ENCODE peak calls at places on chromosomes 3 and 15, in eight cellular contexts. G is brain microvascular endothelial cell, E is fibroblast of the aortic adventitia, C is fibroblast of pulmonary artery, O is PC-3, K is Calu3, Y is fibroblast of mammary gland, A is mammary epithelial cell. V is an unnamed sample.

GRCh38 chr15:35674873-35675781 is 129.2 kb upstream of the DPH6 start:
- DNase-seq in G (peak; percentile 58), E (peak; percentile 34), C (peak; percentile 80), O (no peak), K (no peak), Y (peak; percentile 70), A (no peak), V (peak; percentile 75)

GRCh38 chr3:129663045-129663446 is 56.6 kb upstream of the PLXND1 start:
- DNase-seq in G (no peak), E (peak; percentile 27), C (no peak), O (peak; percentile 97), K (peak; percentile 74), Y (no peak), A (peak; percentile 91), V (no peak)

GRCh38 chr3:197505796-197506553 is 49.8 kb downstream of the BDH1 start:
- DNase-seq in G (no peak), E (no peak), C (no peak), O (no peak), K (no peak), Y (no peak), A (no peak), V (no peak)

GRCh38 chr3:173371848-173372487 is 25.6 kb upstream of the NLGN1 start:
- DNase-seq in G (peak; percentile 22), E (peak; percentile 38), C (peak; percentile 41), O (peak; percentile 59), K (peak; percentile 66), Y (peak; percentile 48), A (peak; percentile 9), V (peak; percentile 39)

GRCh38 chr15:99734575-99734974 is 1.3 kb upstream of the LYSMD4 start:
- DNase-seq in G (no peak), E (no peak), C (no peak), O (no peak), K (no peak), Y (no peak), A (no peak), V (no peak)

GRCh38 chr3:14900881-14901873 is 46.2 kb upstream of the NR2C2 start:
- DNase-seq in G (no peak), E (no peak), C (no peak), O (no peak), K (no peak), Y (no peak), A (no peak), V (no peak)

GRCh38 chr3:37974121-37974927 is 16.3 kb upstream of the VILL start:
- DNase-seq in G (peak; percentile 59), E (peak; percentile 60), C (peak; percentile 75), O (peak; percentile 74), K (peak; percentile 81), Y (peak; percentile 66), A (peak; percentile 30), V (peak; percentile 46)

GRCh38 chr3:11059090-11059798 is 66.7 kb downstream of the SLC6A1 start:
- DNase-seq in G (peak; percentile 73), E (peak; percentile 78), C (peak; percentile 76), O (peak; percentile 88), K (peak; percentile 66), Y (peak; percentile 74), A (peak; percentile 57), V (peak; percentile 68)

GRCh38 chr3:62323241-62323640 is 50.1 kb downstream of the FEZF2 start:
- DNase-seq in G (no peak), E (no peak), C (no peak), O (no peak), K (no peak), Y (no peak), A (no peak), V (no peak)

GRCh38 chr3:157089455-157090221 is 70.3 kb downstream of the CCNL1 start:
- DNase-seq in G (peak; percentile 28), E (peak; percentile 88), C (peak; percentile 89), O (peak; percentile 26), K (peak; percentile 75), Y (peak; percentile 66), A (peak; percentile 35), V (no peak)

GRCh38 chr3:5197470-5198312 is 10.2 kb downstream of the EDEM1 start:
- DNase-seq in G (no peak), E (peak; percentile 88), C (peak; percentile 76), O (peak; percentile 43), K (no peak), Y (peak; percentile 54), A (peak; percentile 70), V (peak; percentile 62)

GRCh38 chr3:187999821-188000220 is 154.1 kb upstream of the LPP start:
- DNase-seq in G (no peak), E (no peak), C (peak; percentile 48), O (no peak), K (no peak), Y (no peak), A (no peak), V (no peak)

GRCh38 chr15:91116379-91117067 is 16.5 kb downstream of the SV2B start:
- DNase-seq in G (peak; percentile 78), E (peak; percentile 21), C (peak; percentile 46), O (no peak), K (peak; percentile 83), Y (no peak), A (peak; percentile 94), V (no peak)

GRCh38 chr3:146470424-146470990 is 1.1 kb upstream of the PLSCR2 start:
- DNase-seq in G (no peak), E (no peak), C (no peak), O (no peak), K (no peak), Y (no peak), A (no peak), V (no peak)

GRCh38 chr15:89155656-89156055 is 65.7 kb downstream of the RLBP1 start:
- DNase-seq in G (no peak), E (no peak), C (no peak), O (no peak), K (no peak), Y (no peak), A (no peak), V (no peak)

GRCh38 chr3:99817047-99817436 is 620 bp upstream of the CMSS1 start:
- DNase-seq in G (no peak), E (no peak), C (peak; percentile 13), O (peak; percentile 33), K (peak; percentile 14), Y (no peak), A (no peak), V (no peak)

GRCh38 chr3:100042144-100042543 is 72.2 kb downstream of the FILIP1L start:
- DNase-seq in G (peak; percentile 91), E (peak; percentile 97), C (peak; percentile 94), O (peak; percentile 97), K (no peak), Y (peak; percentile 84), A (peak; percentile 91), V (peak; percentile 89)

GRCh38 chr3:119715105-119715504 is 12.3 kb downstream of the CFAP91 start:
- DNase-seq in G (no peak), E (no peak), C (no peak), O (no peak), K (no peak), Y (no peak), A (no peak), V (no peak)

GRCh38 chr3:173397161-173398110 is at the start of gene NLGN1:
- DNase-seq in G (peak; percentile 54), E (peak; percentile 64), C (peak; percentile 67), O (peak; percentile 17), K (peak; percentile 71), Y (peak; percentile 61), A (peak; percentile 1), V (peak; percentile 83)

DNA sequence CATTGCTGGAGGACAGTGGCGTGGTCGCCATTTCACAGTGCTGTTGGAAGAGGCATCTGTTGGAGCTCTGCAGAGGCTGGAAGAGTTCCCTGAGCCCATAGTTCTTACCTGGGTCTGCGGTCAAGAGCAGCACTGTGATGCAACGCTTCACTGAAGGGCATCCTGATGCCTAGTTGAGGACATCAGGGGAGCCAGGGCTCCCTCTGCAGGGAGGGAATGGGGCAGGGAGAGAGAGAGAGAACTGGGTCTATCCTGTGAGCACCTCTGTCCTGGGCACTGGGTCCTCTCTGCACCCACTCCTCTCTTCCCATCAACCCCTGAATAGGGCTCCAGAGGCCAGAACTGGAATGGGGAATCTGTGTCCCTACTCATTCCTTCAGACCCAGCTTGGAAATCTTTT is 23.9 kb upstream of the MOBP start:
- DNase-seq in G (no peak), E (no peak), C (no peak), O (peak; percentile 25), K (peak; percentile 9), Y (no peak), A (no peak), V (no peak)
- TF ChIP-seq CTCF in G (peak; percentile 26), E (no peak), C (peak; percentile 15), O (peak; percentile 33), K (no peak), Y (peak; percentile 16), A (no peak), V (no peak)

DNA sequence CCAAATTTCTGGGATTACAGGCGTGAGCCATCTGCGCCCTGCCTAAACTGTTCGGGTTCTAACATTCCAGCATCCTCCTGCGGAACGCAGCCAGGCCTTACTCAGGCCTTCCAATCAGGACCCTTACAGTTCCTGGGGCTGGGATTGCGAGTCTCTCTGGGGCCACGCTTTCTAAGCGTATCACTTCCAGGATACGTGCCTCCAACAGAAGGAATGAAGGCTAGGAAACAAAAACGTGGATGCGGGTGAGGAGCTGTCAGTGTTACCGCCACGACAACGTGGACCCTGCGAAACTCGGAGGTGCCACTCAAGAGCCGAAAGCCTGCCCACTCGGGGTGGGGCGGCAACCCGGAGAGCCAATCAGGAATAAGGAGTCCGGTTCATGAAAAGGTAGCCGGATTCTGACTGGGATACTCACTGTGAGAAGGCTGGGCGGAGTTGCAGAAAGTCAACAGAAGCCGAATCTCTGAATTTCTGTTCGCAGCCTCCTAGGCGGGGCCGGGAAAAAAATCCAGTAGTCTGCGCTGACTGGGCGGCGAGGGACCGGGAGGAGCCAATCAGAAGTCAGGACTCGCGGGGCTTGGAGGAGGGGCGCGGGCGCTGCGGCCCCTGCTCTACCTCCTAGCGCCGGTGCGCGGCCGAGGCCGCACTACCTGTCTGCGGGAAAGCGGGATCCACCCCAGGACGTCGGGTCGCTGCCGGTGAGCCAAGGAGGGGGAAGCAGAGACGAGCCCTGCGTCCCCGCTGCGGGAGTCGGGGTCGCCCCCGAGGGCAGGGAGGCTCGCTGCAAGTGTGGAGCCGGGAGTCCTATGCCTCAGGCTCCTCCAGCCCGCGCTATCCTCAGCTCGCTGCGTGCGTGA is at the start of gene HYKK:
- DNase-seq in G (peak; percentile 99), E (peak; percentile 97), C (peak; percentile 97), O (peak; percentile 98), K (peak; percentile 98), Y (peak; percentile 95), A (peak; percentile 98), V (peak; percentile 98)
- TF ChIP-seq CTCF in G (peak; percentile 24), E (peak; percentile 28), C (no peak), O (no peak), K (peak; percentile 25), Y (no peak), A (no peak), V (peak; percentile 14)

DNA sequence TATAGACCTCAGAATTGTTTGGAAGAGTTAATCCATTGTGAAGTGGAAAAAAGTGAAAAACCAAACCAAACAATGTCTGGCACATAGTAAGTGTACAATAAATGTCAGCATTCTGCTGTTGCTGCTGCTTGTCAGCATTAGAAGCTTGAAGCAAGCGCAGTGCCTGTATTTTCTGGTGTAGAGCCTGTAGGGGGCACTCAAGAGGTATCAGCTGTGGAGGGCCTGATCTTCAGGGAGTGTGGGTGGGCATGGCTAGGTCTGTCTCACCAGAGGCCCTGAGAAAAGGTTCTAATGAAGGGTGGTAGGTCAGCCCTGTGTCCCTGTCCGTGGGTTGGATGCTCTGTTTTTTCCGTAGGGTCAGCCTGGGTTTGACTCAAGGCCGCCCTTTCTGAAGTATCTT is 3.6 kb downstream of the ADAMTSL3 start:
- DNase-seq in G (no peak), E (no peak), C (no peak), O (peak; percentile 35), K (no peak), Y (peak; percentile 6), A (no peak), V (no peak)
- TF ChIP-seq CTCF in G (peak; percentile 42), E (no peak), C (peak; percentile 6), O (peak; percentile 62), K (peak; percentile 45), Y (peak; percentile 25), A (no peak), V (no peak)

GRCh38 chr15:73052679-73053397 is 575 bp downstream of the NEO1 start:
- DNase-seq in G (no peak), E (peak; percentile 17), C (peak; percentile 29), O (no peak), K (peak; percentile 50), Y (peak; percentile 26), A (peak; percentile 25), V (peak; percentile 26)
- TF ChIP-seq CTCF in G (peak; percentile 42), E (peak; percentile 27), C (peak; percentile 15), O (peak; percentile 32), K (peak; percentile 30), Y (no peak), A (no peak), V (peak; percentile 19)

V was measured in astrocyte of the spinal cord.